ENCODE peak calls at places on chromosomes 7 and 10, in eight cellular contexts. One of them, this sample, is unnamed.

GRCh38 chr7:112290065-112290464 is 83.6 kb downstream of the ZNF277 start:
- DNase-seq in neural crest cell: no peak
- DNase-seq in RWPE1: peak; percentile 44
- DNase-seq in GM13976: no peak
- DNase-seq in glutamatergic neuron: no peak
- DNase-seq in endothelial cell: no peak
- DNase-seq in AG04450: no peak
- DNase-seq in nephron progenitor cell: no peak
- DNase-seq in this sample: no peak

GRCh38 chr10:110671788-110672579 is 27.8 kb downstream of the RBM20 start:
- DNase-seq in RWPE1: peak; percentile 83
- DNase-seq in endothelial cell: peak; percentile 86
- DNase-seq in nephron progenitor cell: peak; percentile 85
- DNase-seq in GM13976: peak; percentile 91
- DNase-seq in neural crest cell: peak; percentile 75
- DNase-seq in AG04450: no peak
- DNase-seq in glutamatergic neuron: peak; percentile 86
- DNase-seq in this sample: peak; percentile 89

GRCh38 chr10:100881552-100882250 is 31.1 kb upstream of the SLF2 start:
- DNase-seq in RWPE1: no peak
- DNase-seq in glutamatergic neuron: no peak
- DNase-seq in neural crest cell: no peak
- DNase-seq in nephron progenitor cell: no peak
- DNase-seq in endothelial cell: no peak
- DNase-seq in AG04450: no peak
- DNase-seq in GM13976: peak; percentile 18
- DNase-seq in this sample: no peak

GRCh38 chr7:157228864-157229422 is 90.2 kb downstream of the UBE3C start:
- DNase-seq in AG04450: no peak
- DNase-seq in nephron progenitor cell: peak; percentile 26
- DNase-seq in RWPE1: no peak
- DNase-seq in glutamatergic neuron: peak; percentile 65
- DNase-seq in neural crest cell: peak; percentile 18
- DNase-seq in endothelial cell: peak; percentile 40
- DNase-seq in GM13976: no peak
- DNase-seq in this sample: no peak

GRCh38 chr7:36600869-36601530 is 123.3 kb downstream of the AOAH start:
- DNase-seq in GM13976: no peak
- DNase-seq in neural crest cell: no peak
- DNase-seq in nephron progenitor cell: no peak
- DNase-seq in AG04450: peak; percentile 8
- DNase-seq in endothelial cell: no peak
- DNase-seq in glutamatergic neuron: no peak
- DNase-seq in RWPE1: peak; percentile 71
- DNase-seq in this sample: no peak

GRCh38 chr7:36264123-36264916 is 111.3 kb downstream of the EEPD1 start:
- DNase-seq in AG04450: no peak
- DNase-seq in neural crest cell: no peak
- DNase-seq in endothelial cell: no peak
- DNase-seq in nephron progenitor cell: no peak
- DNase-seq in glutamatergic neuron: no peak
- DNase-seq in GM13976: peak; percentile 24
- DNase-seq in RWPE1: no peak
- DNase-seq in this sample: no peak

GRCh38 chr7:16755397-16755796 is 1.8 kb downstream of the TSPAN13 start:
- DNase-seq in glutamatergic neuron: no peak
- DNase-seq in GM13976: no peak
- DNase-seq in AG04450: no peak
- DNase-seq in endothelial cell: no peak
- DNase-seq in RWPE1: no peak
- DNase-seq in nephron progenitor cell: no peak
- DNase-seq in neural crest cell: no peak
- DNase-seq in this sample: no peak

GRCh38 chr10:127091354-127091753 is 105.0 kb downstream of the INSYN2A start:
- DNase-seq in endothelial cell: no peak
- DNase-seq in neural crest cell: no peak
- DNase-seq in nephron progenitor cell: no peak
- DNase-seq in glutamatergic neuron: no peak
- DNase-seq in RWPE1: no peak
- DNase-seq in AG04450: no peak
- DNase-seq in GM13976: no peak
- DNase-seq in this sample: no peak

GRCh38 chr10:33238643-33239042 is 95.8 kb downstream of the NRP1 start:
- DNase-seq in GM13976: no peak
- DNase-seq in AG04450: peak; percentile 68
- DNase-seq in glutamatergic neuron: no peak
- DNase-seq in nephron progenitor cell: no peak
- DNase-seq in neural crest cell: no peak
- DNase-seq in RWPE1: peak; percentile 21
- DNase-seq in endothelial cell: no peak
- DNase-seq in this sample: no peak

GRCh38 chr10:123149162-123149567 is 1.2 kb downstream of the HMX2 start:
- DNase-seq in neural crest cell: no peak
- DNase-seq in nephron progenitor cell: no peak
- DNase-seq in AG04450: no peak
- DNase-seq in GM13976: no peak
- DNase-seq in RWPE1: no peak
- DNase-seq in glutamatergic neuron: peak; percentile 22
- DNase-seq in endothelial cell: no peak
- DNase-seq in this sample: no peak

GRCh38 chr10:64350665-64351064 is 829.5 kb downstream of the REEP3 start:
- DNase-seq in glutamatergic neuron: no peak
- DNase-seq in endothelial cell: no peak
- DNase-seq in nephron progenitor cell: no peak
- DNase-seq in GM13976: no peak
- DNase-seq in neural crest cell: no peak
- DNase-seq in AG04450: no peak
- DNase-seq in RWPE1: no peak
- DNase-seq in this sample: no peak

GRCh38 chr10:52004342-52004949 is 305.1 kb upstream of the CSTF2T start:
- DNase-seq in nephron progenitor cell: no peak
- DNase-seq in GM13976: peak; percentile 27
- DNase-seq in neural crest cell: no peak
- DNase-seq in endothelial cell: peak; percentile 9
- DNase-seq in AG04450: peak; percentile 27
- DNase-seq in RWPE1: peak; percentile 44
- DNase-seq in glutamatergic neuron: no peak
- DNase-seq in this sample: peak; percentile 35

GRCh38 chr10:64502936-64503335 is 981.7 kb downstream of the REEP3 start:
- DNase-seq in AG04450: no peak
- DNase-seq in GM13976: no peak
- DNase-seq in nephron progenitor cell: no peak
- DNase-seq in endothelial cell: no peak
- DNase-seq in glutamatergic neuron: no peak
- DNase-seq in RWPE1: no peak
- DNase-seq in neural crest cell: no peak
- DNase-seq in this sample: no peak

GRCh38 chr10:61078542-61078941 is 134.6 kb upstream of the RHOBTB1 start:
- DNase-seq in neural crest cell: no peak
- DNase-seq in nephron progenitor cell: no peak
- DNase-seq in AG04450: no peak
- DNase-seq in GM13976: no peak
- DNase-seq in RWPE1: no peak
- DNase-seq in glutamatergic neuron: no peak
- DNase-seq in endothelial cell: no peak
- DNase-seq in this sample: no peak

DNA sequence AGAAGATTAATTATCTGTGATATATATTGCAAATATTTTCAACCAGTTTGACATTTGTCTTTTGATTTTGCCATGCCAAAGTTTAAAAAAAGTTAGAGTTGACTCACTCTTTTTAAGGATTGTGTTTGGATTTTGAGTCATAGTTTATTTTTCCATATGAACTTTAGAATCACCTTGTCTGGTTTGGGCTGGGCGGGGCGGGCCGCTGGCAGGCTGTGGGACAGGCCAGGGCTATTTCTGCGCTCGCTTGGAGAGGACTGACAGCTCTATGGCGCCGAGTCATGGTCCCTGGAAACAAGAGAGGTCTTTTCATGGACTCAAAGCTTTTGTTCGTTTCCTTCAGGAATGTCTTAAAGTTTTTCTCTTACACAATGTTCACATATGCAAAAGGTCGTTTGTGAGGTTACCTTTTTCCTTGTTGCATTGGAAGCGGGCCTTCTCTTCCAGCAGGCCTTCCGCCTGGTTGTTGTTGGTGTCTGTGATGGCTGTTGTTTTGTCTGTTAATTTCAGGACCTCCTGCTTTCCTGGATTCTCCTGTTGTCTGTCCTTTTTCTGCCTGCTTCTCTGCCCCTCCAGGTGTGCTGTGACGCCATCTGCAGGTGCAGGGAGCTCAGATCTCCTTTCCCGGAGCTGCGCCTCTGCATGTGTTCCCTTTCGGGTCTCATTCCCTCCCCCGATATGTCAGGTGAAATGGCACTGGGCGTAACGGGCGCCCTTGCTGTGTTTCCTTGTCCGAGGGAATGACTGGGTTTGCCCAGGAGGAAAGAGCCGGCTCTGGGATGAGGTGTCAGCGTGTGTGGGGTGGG is 53.8 kb downstream of the INPP5A start:
- DNase-seq in RWPE1: peak; percentile 77
- DNase-seq in glutamatergic neuron: no peak
- DNase-seq in neural crest cell: no peak
- DNase-seq in endothelial cell: no peak
- DNase-seq in GM13976: no peak
- DNase-seq in nephron progenitor cell: no peak
- DNase-seq in AG04450: no peak
- DNase-seq in this sample: no peak
- TF ChIP-seq CTCF in RWPE1: no peak
- TF ChIP-seq CTCF in glutamatergic neuron: no peak
- TF ChIP-seq CTCF in neural crest cell: no peak
- TF ChIP-seq CTCF in endothelial cell: no peak
- TF ChIP-seq CTCF in GM13976: no peak
- TF ChIP-seq CTCF in nephron progenitor cell: no peak
- TF ChIP-seq CTCF in AG04450: no peak
- TF ChIP-seq CTCF in this sample: no peak

GRCh38 chr7:38932509-38933168 is 23.6 kb upstream of the VPS41 start:
- DNase-seq in endothelial cell: peak; percentile 76
- DNase-seq in AG04450: peak; percentile 10
- DNase-seq in glutamatergic neuron: peak; percentile 86
- DNase-seq in GM13976: peak; percentile 51
- DNase-seq in nephron progenitor cell: peak; percentile 84
- DNase-seq in neural crest cell: peak; percentile 86
- DNase-seq in RWPE1: peak; percentile 34
- DNase-seq in this sample: peak; percentile 55
- TF ChIP-seq CTCF in endothelial cell: peak; percentile 95
- TF ChIP-seq CTCF in AG04450: peak; percentile 90
- TF ChIP-seq CTCF in glutamatergic neuron: peak; percentile 95
- TF ChIP-seq CTCF in GM13976: peak; percentile 87
- TF ChIP-seq CTCF in nephron progenitor cell: peak; percentile 95
- TF ChIP-seq CTCF in neural crest cell: peak; percentile 99
- TF ChIP-seq CTCF in RWPE1: peak; percentile 94
- TF ChIP-seq CTCF in this sample: peak; percentile 91

GRCh38 chr7:45068236-45069023 is 20.3 kb downstream of the NACAD start:
- DNase-seq in endothelial cell: no peak
- DNase-seq in glutamatergic neuron: no peak
- DNase-seq in nephron progenitor cell: no peak
- DNase-seq in neural crest cell: no peak
- DNase-seq in AG04450: no peak
- DNase-seq in GM13976: no peak
- DNase-seq in RWPE1: no peak
- DNase-seq in this sample: no peak
- TF ChIP-seq CTCF in endothelial cell: no peak
- TF ChIP-seq CTCF in glutamatergic neuron: no peak
- TF ChIP-seq CTCF in nephron progenitor cell: no peak
- TF ChIP-seq CTCF in neural crest cell: no peak
- TF ChIP-seq CTCF in AG04450: no peak
- TF ChIP-seq CTCF in GM13976: no peak
- TF ChIP-seq CTCF in RWPE1: no peak
- TF ChIP-seq CTCF in this sample: no peak

GRCh38 chr10:114103286-114103685 is 59.6 kb downstream of the ADRB1 start:
- DNase-seq in nephron progenitor cell: no peak
- DNase-seq in neural crest cell: no peak
- DNase-seq in glutamatergic neuron: no peak
- DNase-seq in GM13976: peak; percentile 72
- DNase-seq in AG04450: peak; percentile 11
- DNase-seq in endothelial cell: no peak
- DNase-seq in RWPE1: peak; percentile 77
- DNase-seq in this sample: peak; percentile 70
- TF ChIP-seq CTCF in nephron progenitor cell: peak; percentile 41
- TF ChIP-seq CTCF in neural crest cell: peak; percentile 77
- TF ChIP-seq CTCF in glutamatergic neuron: peak; percentile 24
- TF ChIP-seq CTCF in GM13976: peak; percentile 58
- TF ChIP-seq CTCF in AG04450: peak; percentile 57
- TF ChIP-seq CTCF in endothelial cell: no peak
- TF ChIP-seq CTCF in RWPE1: peak; percentile 59
- TF ChIP-seq CTCF in this sample: peak; percentile 59

GRCh38 chr7:108570146-108570755 is 577 bp downstream of the DNAJB9 start:
- DNase-seq in AG04450: no peak
- DNase-seq in GM13976: peak; percentile 50
- DNase-seq in nephron progenitor cell: peak; percentile 51
- DNase-seq in RWPE1: peak; percentile 50
- DNase-seq in endothelial cell: peak; percentile 34
- DNase-seq in glutamatergic neuron: no peak
- DNase-seq in neural crest cell: no peak
- DNase-seq in this sample: peak; percentile 36

GRCh38 chr7:108572487-108572886 is 2.8 kb downstream of the DNAJB9 start:
- DNase-seq in AG04450: no peak
- DNase-seq in nephron progenitor cell: no peak
- DNase-seq in glutamatergic neuron: no peak
- DNase-seq in GM13976: no peak
- DNase-seq in endothelial cell: no peak
- DNase-seq in neural crest cell: no peak
- DNase-seq in RWPE1: no peak
- DNase-seq in this sample: no peak

GRCh38 chr7:108565987-108566386 is 3.5 kb downstream of the THAP5 start:
- DNase-seq in AG04450: no peak
- DNase-seq in nephron progenitor cell: no peak
- DNase-seq in GM13976: no peak
- DNase-seq in RWPE1: no peak
- DNase-seq in glutamatergic neuron: no peak
- DNase-seq in neural crest cell: no peak
- DNase-seq in endothelial cell: no peak
- DNase-seq in this sample: no peak

GRCh38 chr7:108568801-108569380 is 615 bp downstream of the THAP5 start:
- DNase-seq in endothelial cell: no peak
- DNase-seq in RWPE1: no peak
- DNase-seq in nephron progenitor cell: no peak
- DNase-seq in GM13976: no peak
- DNase-seq in AG04450: no peak
- DNase-seq in neural crest cell: no peak
- DNase-seq in glutamatergic neuron: no peak
- DNase-seq in this sample: no peak

DNA sequence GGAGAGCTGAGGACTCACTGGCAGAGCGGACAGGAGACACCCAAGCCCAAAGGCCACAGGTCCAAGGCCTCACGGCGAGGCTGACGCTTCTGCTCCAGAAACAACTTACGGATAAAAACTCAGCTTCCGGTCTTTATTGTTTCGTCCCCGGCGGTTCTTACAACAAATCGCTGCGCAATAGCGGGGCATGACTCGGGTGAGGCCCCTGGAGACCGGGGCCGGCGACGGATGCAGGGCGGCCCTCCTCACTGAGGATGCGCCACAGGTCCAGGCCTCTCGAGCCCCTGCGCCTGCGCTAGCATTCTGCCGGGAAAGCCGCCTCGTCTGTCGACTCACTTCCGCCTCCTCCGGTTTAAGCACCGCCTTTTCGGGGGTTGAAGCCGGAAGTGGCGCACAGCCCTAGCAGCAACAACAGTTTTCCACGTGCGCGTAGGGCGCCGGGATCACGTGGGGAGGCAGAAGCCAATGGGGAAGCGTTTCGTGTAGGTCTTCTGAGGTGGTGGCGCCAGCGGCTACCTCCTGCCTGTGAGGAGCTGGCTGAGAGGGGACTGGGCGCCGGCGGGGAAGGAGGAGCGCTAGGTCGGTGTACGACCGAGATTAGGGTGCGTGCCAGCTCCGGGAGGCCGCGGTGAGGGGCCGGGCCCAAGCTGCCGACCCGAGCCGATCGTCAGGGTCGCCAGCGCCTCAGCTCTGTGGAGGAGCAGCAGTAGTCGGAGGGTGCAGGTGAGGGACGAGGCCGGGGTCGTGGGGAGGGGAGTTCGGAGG is at the start of the genes DNAJB9 and THAP5:
- DNase-seq in endothelial cell: peak; percentile 98
- DNase-seq in neural crest cell: peak; percentile 96
- DNase-seq in glutamatergic neuron: peak; percentile 99
- DNase-seq in nephron progenitor cell: peak; percentile 97
- DNase-seq in GM13976: peak; percentile 98
- DNase-seq in RWPE1: peak; percentile 98
- DNase-seq in AG04450: peak; percentile 98
- DNase-seq in this sample: peak; percentile 97
- TF ChIP-seq CTCF in endothelial cell: no peak
- TF ChIP-seq CTCF in neural crest cell: no peak
- TF ChIP-seq CTCF in glutamatergic neuron: no peak
- TF ChIP-seq CTCF in nephron progenitor cell: no peak
- TF ChIP-seq CTCF in GM13976: no peak
- TF ChIP-seq CTCF in RWPE1: no peak
- TF ChIP-seq CTCF in AG04450: peak; percentile 8
- TF ChIP-seq CTCF in this sample: no peak